ENCODE peak calls at places on chromosomes 3 and 15, in seven cellular contexts. K is RWPE1, Y is progenitor cell of endocrine pancreas, B is IMR-90, E is BJ, V is fibroblast of pulmonary artery, R is HFFc6. C is an unnamed sample.

GRCh38 chr15:75751901-75752300 is 39.3 kb upstream of the CSPG4 start:
- DNase-seq in K (no peak), Y (no peak), B (no peak), E (no peak), V (no peak), R (no peak), C (no peak)

GRCh38 chr3:156291269-156292123 is 171.1 kb downstream of the KCNAB1 start:
- DNase-seq in K (no peak), Y (no peak), B (peak; percentile 6), E (no peak), V (no peak), R (no peak), C (no peak)

GRCh38 chr15:48861813-48862431 is 16.0 kb upstream of the EID1 start:
- DNase-seq in K (peak; percentile 62), Y (no peak), B (peak; percentile 82), E (no peak), V (peak; percentile 86), R (peak; percentile 76), C (peak; percentile 70)

GRCh38 chr3:55683666-55684270 is 196.7 kb upstream of the WNT5A start:
- DNase-seq in K (no peak), Y (no peak), B (peak; percentile 59), E (no peak), V (no peak), R (no peak), C (no peak)

GRCh38 chr3:13584901-13585300 is 36.0 kb downstream of the FBLN2 start:
- DNase-seq in K (no peak), Y (no peak), B (no peak), E (no peak), V (no peak), R (no peak), C (no peak)

GRCh38 chr3:12833226-12834161 is 7.9 kb downstream of the RPL32 start:
- DNase-seq in K (no peak), Y (no peak), B (no peak), E (no peak), V (no peak), R (no peak), C (no peak)

GRCh38 chr15:81809543-81809942 is 236.3 kb downstream of the MEX3B start:
- DNase-seq in K (peak; percentile 28), Y (no peak), B (peak; percentile 8), E (no peak), V (peak; percentile 7), R (no peak), C (no peak)

GRCh38 chr15:66253643-66254363 is at the start of gene MEGF11:
- DNase-seq in K (peak; percentile 39), Y (peak; percentile 23), B (peak; percentile 28), E (no peak), V (peak; percentile 41), R (no peak), C (no peak)

GRCh38 chr15:76588811-76589747 is 252.5 kb downstream of the ISL2 start:
- DNase-seq in K (peak; percentile 13), Y (no peak), B (no peak), E (no peak), V (no peak), R (no peak), C (no peak)

GRCh38 chr15:81955709-81956108 is 90.1 kb downstream of the MEX3B start:
- DNase-seq in K (no peak), Y (no peak), B (peak; percentile 55), E (peak; percentile 70), V (no peak), R (peak; percentile 69), C (no peak)

GRCh38 chr3:178671261-178672191 is 135.3 kb downstream of the KCNMB2 start:
- DNase-seq in K (peak; percentile 75), Y (no peak), B (peak; percentile 34), E (peak; percentile 71), V (peak; percentile 77), R (peak; percentile 11), C (peak; percentile 46)

GRCh38 chr3:179865876-179866505 is 170.7 kb downstream of the PEX5L start:
- DNase-seq in K (no peak), Y (no peak), B (no peak), E (no peak), V (no peak), R (no peak), C (no peak)

GRCh38 chr15:33985751-33986150 is 17.5 kb downstream of the CHRM5 start:
- DNase-seq in K (no peak), Y (no peak), B (peak; percentile 21), E (no peak), V (peak; percentile 18), R (no peak), C (no peak)

GRCh38 chr3:78086150-78086549 is 1046.3 kb downstream of the ROBO2 start:
- DNase-seq in K (no peak), Y (no peak), B (peak; percentile 31), E (no peak), V (no peak), R (no peak), C (no peak)

GRCh38 chr3:101859882-101860281 is 10.6 kb downstream of the NFKBIZ start:
- DNase-seq in K (no peak), Y (no peak), B (no peak), E (no peak), V (no peak), R (no peak), C (no peak)

GRCh38 chr3:155282416-155283091 is 10.9 kb downstream of the STRIT1 start:
- DNase-seq in K (no peak), Y (no peak), B (peak; percentile 74), E (peak; percentile 52), V (peak; percentile 22), R (peak; percentile 71), C (peak; percentile 80)

GRCh38 chr15:40990080-40990479 is 36.8 kb downstream of the CHAC1 start:
- DNase-seq in K (no peak), Y (no peak), B (no peak), E (no peak), V (no peak), R (no peak), C (no peak)

GRCh38 chr3:100029689-100030088 is 84.6 kb downstream of the FILIP1L start:
- DNase-seq in K (no peak), Y (no peak), B (no peak), E (no peak), V (no peak), R (no peak), C (no peak)

GRCh38 chr15:70214266-70214665 is 116.5 kb upstream of the TLE3 start:
- DNase-seq in K (no peak), Y (no peak), B (no peak), E (no peak), V (no peak), R (no peak), C (no peak)
- TF ChIP-seq CTCF in K (no peak), Y (no peak), B (no peak), E (no peak), V (no peak), R (peak; percentile 16), C (no peak)

GRCh38 chr3:45546636-45547201 is 47.8 kb upstream of the LIMD1 start:
- DNase-seq in K (no peak), Y (no peak), B (no peak), E (no peak), V (no peak), R (no peak), C (no peak)

GRCh38 chr3:45546223-45546622 is 48.3 kb upstream of the LIMD1 start:
- DNase-seq in K (no peak), Y (no peak), B (no peak), E (no peak), V (no peak), R (no peak), C (no peak)

GRCh38 chr3:45545476-45545875 is 49.1 kb upstream of the LIMD1 start:
- DNase-seq in K (no peak), Y (no peak), B (peak; percentile 45), E (no peak), V (peak; percentile 31), R (peak; percentile 49), C (no peak)

GRCh38 chr3:45544024-45544718 is 50.4 kb upstream of the LIMD1 start:
- DNase-seq in K (no peak), Y (no peak), B (no peak), E (no peak), V (peak; percentile 8), R (no peak), C (no peak)

DNA sequence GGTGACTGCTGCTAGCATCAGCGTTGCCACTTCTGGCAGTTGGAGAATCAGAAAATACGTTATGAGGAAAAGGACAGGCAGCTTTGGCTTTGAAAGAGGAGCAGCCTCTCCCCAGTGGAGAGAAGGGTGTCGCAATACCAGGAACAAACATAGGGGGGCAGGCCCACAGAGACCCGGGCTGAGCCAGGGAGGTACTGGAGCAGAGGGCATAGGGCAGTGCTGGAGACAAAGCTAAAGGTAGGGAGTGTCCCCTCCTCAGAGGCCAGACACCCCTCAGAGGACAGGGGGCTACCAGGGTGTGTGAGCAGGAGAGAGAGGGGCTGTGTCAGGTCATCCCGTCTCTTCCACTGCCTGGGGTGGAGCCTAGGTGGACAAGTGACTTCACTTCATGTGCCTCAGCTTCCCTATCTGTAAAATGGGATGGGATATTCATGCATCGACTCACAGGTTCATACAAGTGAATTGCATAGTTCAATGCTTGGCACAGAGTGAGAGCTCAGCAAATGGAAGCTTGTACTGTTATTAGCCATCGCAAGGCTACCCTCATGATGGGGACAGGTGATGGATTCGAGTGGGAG is 49.7 kb upstream of the LIMD1 start:
- DNase-seq in K (no peak), Y (no peak), B (no peak), E (no peak), V (no peak), R (no peak), C (no peak)
- TF ChIP-seq CTCF in K (no peak), Y (no peak), B (peak; percentile 12), E (no peak), V (peak; percentile 8), R (peak; percentile 58), C (peak; percentile 7)

GRCh38 chr15:100924436-100924835 is 5.3 kb downstream of the LRRK1 start:
- DNase-seq in K (no peak), Y (no peak), B (no peak), E (no peak), V (no peak), R (no peak), C (no peak)

GRCh38 chr15:100925480-100925879 is 6.3 kb downstream of the LRRK1 start:
- DNase-seq in K (no peak), Y (no peak), B (no peak), E (no peak), V (no peak), R (no peak), C (no peak)

GRCh38 chr15:100926971-100927756 is 8.0 kb downstream of the LRRK1 start:
- DNase-seq in K (no peak), Y (no peak), B (no peak), E (no peak), V (no peak), R (no peak), C (no peak)

GRCh38 chr15:100923902-100924301 is 4.7 kb downstream of the LRRK1 start:
- DNase-seq in K (no peak), Y (no peak), B (no peak), E (no peak), V (no peak), R (no peak), C (no peak)

DNA sequence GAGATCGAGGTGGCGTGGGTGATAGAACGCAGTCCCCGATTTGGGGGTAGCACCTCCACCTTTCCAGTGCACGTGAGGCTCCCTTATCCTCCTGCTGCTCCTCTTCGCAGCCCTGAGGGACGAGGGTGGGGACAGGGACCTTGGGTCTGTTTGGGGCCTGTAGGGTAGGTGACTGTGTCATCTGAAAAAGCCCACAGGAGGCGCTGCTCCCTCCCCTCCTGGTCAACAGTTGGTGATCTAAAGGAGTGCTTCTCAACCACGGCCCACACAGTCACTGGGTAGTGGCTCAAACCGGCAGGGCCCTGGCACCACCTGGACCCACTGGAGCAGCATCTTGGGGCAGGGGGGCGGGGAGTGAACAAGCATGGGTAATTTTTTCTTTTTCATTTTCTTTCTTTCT is 7.1 kb downstream of the LRRK1 start:
- DNase-seq in K (no peak), Y (no peak), B (no peak), E (no peak), V (no peak), R (no peak), C (no peak)
- TF ChIP-seq CTCF in K (no peak), Y (no peak), B (no peak), E (no peak), V (no peak), R (peak; percentile 16), C (no peak)

GRCh38 chr3:32154180-32154579 is 47.8 kb downstream of the GPD1L start:
- DNase-seq in K (no peak), Y (no peak), B (no peak), E (no peak), V (no peak), R (no peak), C (no peak)
- TF ChIP-seq CTCF in K (no peak), Y (peak; percentile 46), B (no peak), E (peak; percentile 19), V (peak; percentile 29), R (peak; percentile 51), C (peak; percentile 41)

C was measured in astrocyte of the cerebellum.